ENCODE peak calls at places on chromosomes 11 and 22, in nine cellular contexts. J is mucosa of descending colon; Y is H1; F is cardiac fibroblast; U is endodermal cell; D is CD8-positive, alpha-beta T cell; C is foreskin fibroblast; P is left ventricle myocardium inferior; A is GM12865. Z is an unnamed sample.

GRCh38 chr11:86463955-86464354 is 89.3 kb downstream of the CCDC81 start:
- DNase-seq in A (no peak), U (no peak), C (no peak), J (no peak), P (no peak), D (no peak), F (no peak), Y (no peak), Z (no peak)

GRCh38 chr11:2798951-2799761 is 86.4 kb downstream of the CDKN1C start:
- DNase-seq in C (no peak), A (no peak), U (peak; percentile 37), F (no peak), J (no peak), Y (no peak), P (peak; percentile 6), D (no peak), Z (no peak)

GRCh38 chr11:64090811-64091516 is 55.2 kb downstream of the FLRT1 start:
- DNase-seq in F (peak; percentile 67), P (no peak), J (no peak), D (no peak), C (peak; percentile 72), A (no peak), Y (no peak), U (peak; percentile 68), Z (peak; percentile 66)

GRCh38 chr11:47534707-47535251 is 18.2 kb downstream of the CELF1 start:
- DNase-seq in C (no peak), Y (no peak), A (no peak), F (no peak), U (no peak), D (no peak), J (no peak), P (no peak), Z (no peak)

GRCh38 chr22:17470880-17471500 is 92.3 kb upstream of the SLC25A18 start:
- DNase-seq in P (no peak), D (no peak), C (no peak), Y (no peak), J (no peak), A (no peak), F (no peak), U (peak; percentile 9), Z (no peak)

GRCh38 chr11:8714622-8715225 is 32.1 kb downstream of the RPL27A start:
- DNase-seq in J (no peak), Y (no peak), P (no peak), F (no peak), A (no peak), D (no peak), U (no peak), C (no peak), Z (no peak)

GRCh38 chr22:50016308-50016987 is 3.9 kb upstream of the IL17REL start:
- DNase-seq in C (no peak), Y (no peak), U (no peak), F (no peak), D (no peak), A (no peak), P (no peak), J (no peak), Z (no peak)

GRCh38 chr11:112289588-112290461 is 29.2 kb upstream of the PLET1 start:
- DNase-seq in D (peak; percentile 62), P (peak; percentile 87), J (peak; percentile 90), C (peak; percentile 91), A (peak; percentile 67), Y (no peak), U (peak; percentile 93), F (peak; percentile 64), Z (peak; percentile 58)

GRCh38 chr11:20355221-20356219 is 8.0 kb upstream of the HTATIP2 start:
- DNase-seq in P (no peak), U (peak; percentile 78), A (peak; percentile 59), Y (no peak), J (peak; percentile 70), D (no peak), C (peak; percentile 83), F (peak; percentile 68), Z (peak; percentile 77)

GRCh38 chr11:73194593-73194992 is 23.5 kb upstream of the P2RY2 start:
- DNase-seq in C (no peak), Y (no peak), J (peak; percentile 91), D (no peak), P (no peak), F (no peak), A (no peak), U (no peak), Z (no peak)

GRCh38 chr22:37647317-37647716 is 7.8 kb downstream of the SH3BP1 start:
- DNase-seq in F (no peak), C (no peak), A (no peak), J (no peak), D (no peak), P (no peak), Y (no peak), U (no peak), Z (no peak)

GRCh38 chr11:112963368-112963955 is 2.2 kb downstream of the NCAM1 start:
- DNase-seq in A (no peak), U (no peak), Y (no peak), C (no peak), D (no peak), F (no peak), P (no peak), J (no peak), Z (no peak)

GRCh38 chr22:17369553-17370035 is 334 bp downstream of the CECR2 start:
- DNase-seq in A (peak; percentile 24), P (peak; percentile 38), U (peak; percentile 84), J (peak; percentile 7), D (no peak), Y (no peak), C (peak; percentile 8), F (peak; percentile 52), Z (peak; percentile 38)

GRCh38 chr11:40292636-40293585 is 1166.5 kb downstream of the LRRC4C start:
- DNase-seq in C (peak; percentile 12), D (no peak), Y (no peak), P (no peak), A (no peak), U (no peak), F (no peak), J (no peak), Z (no peak)

GRCh38 chr11:74926304-74927030 is 22.4 kb downstream of the XRRA1 start:
- DNase-seq in D (no peak), Y (no peak), C (peak; percentile 86), U (no peak), F (peak; percentile 47), J (no peak), P (no peak), A (no peak), Z (peak; percentile 43)

GRCh38 chr11:2213384-2213842 is 41.8 kb upstream of the TH start:
- DNase-seq in F (no peak), U (peak; percentile 71), A (no peak), P (peak; percentile 15), C (no peak), D (no peak), Y (no peak), J (no peak), Z (no peak)

GRCh38 chr11:57662893-57663292 is 5.0 kb upstream of the ZDHHC5 start:
- DNase-seq in C (peak; percentile 27), U (peak; percentile 75), J (no peak), A (no peak), D (no peak), P (no peak), Y (no peak), F (no peak), Z (no peak)
- TF ChIP-seq CTCF in C (no peak), U (peak; percentile 76), J (no peak), A (peak; percentile 19), D (no peak), P (no peak), Y (peak; percentile 26), F (no peak), Z (peak; percentile 19)

GRCh38 chr11:87712802-87713202 is 462.4 kb downstream of the RAB38 start:
- DNase-seq in Y (no peak), J (no peak), D (no peak), F (no peak), C (no peak), U (peak; percentile 67), P (no peak), A (no peak), Z (no peak)
- H3K4me3 ChIP-seq in Y (no peak overlapping the region), J (no peak overlapping the region), D (no peak overlapping the region), F (no peak overlapping the region), C (no peak overlapping the region), U (no peak overlapping the region), P (no peak overlapping the region), A (no peak overlapping the region), Z (no peak overlapping the region)

DNA sequence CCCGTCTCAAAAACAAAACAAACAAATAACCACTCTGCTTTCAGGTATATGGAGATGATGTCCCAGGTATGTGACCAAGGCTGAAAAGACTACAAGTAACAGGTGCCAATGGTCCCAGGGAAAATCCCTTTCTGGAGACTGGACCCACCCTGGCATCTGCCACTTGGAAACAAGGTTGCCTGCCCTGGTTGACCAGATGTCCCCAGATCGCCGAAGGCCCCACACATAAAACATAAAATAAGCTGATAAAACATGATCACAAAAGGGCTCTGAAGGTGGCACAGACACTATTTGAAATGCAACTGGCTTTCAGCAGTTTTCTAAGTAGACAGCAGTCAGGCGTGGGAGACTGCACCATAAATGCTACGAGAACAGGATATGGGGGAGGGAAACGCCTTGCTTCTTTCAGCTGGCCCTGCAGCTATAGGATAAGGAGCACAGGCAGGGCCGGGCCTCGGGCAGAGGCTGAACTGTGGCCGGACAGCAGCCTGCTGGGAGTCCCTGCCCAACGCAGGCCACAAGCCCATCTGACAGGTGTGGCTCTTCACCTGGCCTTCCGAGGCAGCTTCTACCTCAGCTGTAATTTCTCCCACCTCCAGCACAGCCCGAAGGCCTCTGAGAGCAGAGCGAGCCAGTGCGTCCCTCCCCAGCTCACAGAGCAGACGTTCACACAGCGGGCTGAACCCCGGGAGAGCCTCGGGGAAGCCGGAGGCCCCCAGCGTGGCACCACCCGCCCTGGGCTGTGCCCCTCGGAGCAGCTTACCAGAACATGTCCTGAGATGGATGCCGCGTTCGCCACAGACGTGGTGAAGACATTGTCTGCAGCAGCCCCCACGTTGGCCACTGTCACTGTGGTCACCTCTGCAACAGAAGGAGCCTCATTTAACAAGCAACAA is 4.0 kb downstream of the DEAF1 start:
- DNase-seq in C (no peak), A (no peak), F (no peak), U (no peak), J (peak; percentile 72), Y (no peak), D (no peak), P (no peak), Z (no peak)
- TF ChIP-seq CTCF in C (no peak), A (no peak), F (no peak), U (no peak), J (no peak), Y (no peak), D (no peak), P (no peak), Z (no peak)

GRCh38 chr22:46149493-46149997 is 781 bp upstream of the PPARA start:
- DNase-seq in J (peak; percentile 80), C (peak; percentile 44), U (peak; percentile 83), A (peak; percentile 15), F (no peak), P (peak; percentile 70), Y (no peak), D (no peak), Z (no peak)

GRCh38 chr22:46149998-46150549 is at the start of gene PPARA:
- DNase-seq in F (peak; percentile 66), J (peak; percentile 96), U (peak; percentile 86), C (peak; percentile 94), D (peak; percentile 60), A (peak; percentile 87), Y (no peak), P (peak; percentile 94), Z (peak; percentile 44)

GRCh38 chr22:46148885-46149492 is 1.3 kb upstream of the PPARA start:
- DNase-seq in A (no peak), J (peak; percentile 57), D (no peak), Y (no peak), F (no peak), C (no peak), P (no peak), U (no peak), Z (no peak)

GRCh38 chr22:46148336-46148735 is 2.0 kb upstream of the PPARA start:
- DNase-seq in C (no peak), P (no peak), Y (no peak), F (no peak), U (peak; percentile 38), J (peak; percentile 60), A (no peak), D (no peak), Z (no peak)

GRCh38 chr22:46150615-46151423 is 493 bp downstream of the PPARA start:
- DNase-seq in F (no peak), Y (no peak), P (no peak), C (peak; percentile 37), A (peak; percentile 73), U (peak; percentile 77), J (peak; percentile 61), D (peak; percentile 23), Z (no peak)
- H3K4me3 ChIP-seq in F (peak overlapping the region; percentile 92), Y (peak overlapping the region; percentile 92), P (peak overlapping the region; percentile 84), C (peak overlapping the region; percentile 83), A (peak overlapping the region; percentile 93), U (peak overlapping the region; percentile 82), J (peak overlapping the region; percentile 83), D (peak overlapping the region; percentile 82), Z (peak overlapping the region; percentile 77)